ENCODE peak calls at places on chromosomes 16 and 17, in seven cellular contexts. P, Q, U, H, F, S and Y are unnamed samples.

GRCh38 chr17:66306413-66306812 is 4.0 kb downstream of the PRKCA start:
- DNase-seq in H (no peak), U (peak), Q (no peak), P (peak), F (no peak), S (no peak), Y (no peak)

GRCh38 chr17:33712120-33712519 is 419.0 kb upstream of the ASIC2 start:
- DNase-seq in H (no peak), F (no peak), U (no peak), Q (no peak), P (no peak), S (no peak), Y (no peak)

GRCh38 chr16:79363484-79363883 is 237.1 kb downstream of the MAF start:
- DNase-seq in H (no peak), P (no peak), F (no peak), Q (no peak), U (no peak), S (no peak), Y (no peak)

GRCh38 chr16:3155972-3156371 is 21.1 kb downstream of the ZNF213 start:
- DNase-seq in P (no peak), F (no peak), H (no peak), S (no peak), U (no peak), Q (no peak), Y (no peak)

GRCh38 chr16:19344224-19344801 is 58.8 kb downstream of the CLEC19A start:
- DNase-seq in F (no peak), S (no peak), Q (no peak), U (peak), P (no peak), H (no peak), Y (no peak)

GRCh38 chr17:42422412-42422957 is 571 bp downstream of the CAVIN1 start:
- DNase-seq in F (no peak), Q (peak), P (peak), S (no peak), U (peak), H (no peak), Y (peak)

GRCh38 chr17:15782809-15783208 is 50.7 kb downstream of the TBC1D26 start:
- DNase-seq in Q (peak), U (peak), P (peak), H (no peak), S (no peak), F (no peak), Y (peak)

GRCh38 chr16:53509906-53510703 is 7.1 kb upstream of the AKTIP start:
- DNase-seq in F (peak), P (peak), U (peak), S (no peak), Q (peak), H (peak), Y (peak)

GRCh38 chr17:79049821-79050220 is 24.8 kb upstream of the ENGASE start:
- DNase-seq in H (no peak), F (no peak), P (no peak), Q (no peak), U (no peak), S (no peak), Y (no peak)